ENCODE peak calls at places on chromosomes 7 and 10, in four cellular contexts. B, C, Z and W are unnamed samples.

GRCh38 chr10:49616421-49617230 is 2.8 kb downstream of the CHAT start:
- DNase-seq in B (no peak), C (no peak), Z (no peak), W (peak; percentile 74)

GRCh38 chr10:89518876-89519842 is 16.2 kb downstream of the SLC16A12 start:
- DNase-seq in B (no peak), C (no peak), Z (peak; percentile 46), W (no peak)

GRCh38 chr10:132707121-132707775 is 78.7 kb downstream of the NKX6-2 start:
- DNase-seq in B (no peak), C (peak; percentile 79), Z (no peak), W (no peak)

GRCh38 chr10:122165492-122165832 is 105.6 kb upstream of the BTBD16 start:
- DNase-seq in B (no peak), C (no peak), Z (no peak), W (no peak)

GRCh38 chr7:56040691-56041090 is 10.6 kb downstream of the PSPH start:
- DNase-seq in B (no peak), C (no peak), Z (peak; percentile 28), W (no peak)

GRCh38 chr7:57328457-57328856 is 121.5 kb upstream of the ZNF716 start:
- DNase-seq in B (no peak), C (no peak), Z (no peak), W (no peak)

GRCh38 chr7:55144333-55144954 is 125.6 kb downstream of the EGFR start:
- DNase-seq in B (peak; percentile 35), C (no peak), Z (no peak), W (peak; percentile 86)

GRCh38 chr10:133318494-133319127 is 9.9 kb downstream of the ZNF511 start:
- DNase-seq in B (peak; percentile 88), C (peak; percentile 76), Z (peak; percentile 36), W (peak; percentile 93)

GRCh38 chr7:121515651-121516401 is 119.7 kb upstream of the FAM3C start:
- DNase-seq in B (no peak), C (no peak), Z (no peak), W (no peak)

GRCh38 chr7:150380463-150380862 is 1.3 kb downstream of the ZNF775 start:
- DNase-seq in B (peak; percentile 1), C (no peak), Z (no peak), W (peak; percentile 33)

DNA sequence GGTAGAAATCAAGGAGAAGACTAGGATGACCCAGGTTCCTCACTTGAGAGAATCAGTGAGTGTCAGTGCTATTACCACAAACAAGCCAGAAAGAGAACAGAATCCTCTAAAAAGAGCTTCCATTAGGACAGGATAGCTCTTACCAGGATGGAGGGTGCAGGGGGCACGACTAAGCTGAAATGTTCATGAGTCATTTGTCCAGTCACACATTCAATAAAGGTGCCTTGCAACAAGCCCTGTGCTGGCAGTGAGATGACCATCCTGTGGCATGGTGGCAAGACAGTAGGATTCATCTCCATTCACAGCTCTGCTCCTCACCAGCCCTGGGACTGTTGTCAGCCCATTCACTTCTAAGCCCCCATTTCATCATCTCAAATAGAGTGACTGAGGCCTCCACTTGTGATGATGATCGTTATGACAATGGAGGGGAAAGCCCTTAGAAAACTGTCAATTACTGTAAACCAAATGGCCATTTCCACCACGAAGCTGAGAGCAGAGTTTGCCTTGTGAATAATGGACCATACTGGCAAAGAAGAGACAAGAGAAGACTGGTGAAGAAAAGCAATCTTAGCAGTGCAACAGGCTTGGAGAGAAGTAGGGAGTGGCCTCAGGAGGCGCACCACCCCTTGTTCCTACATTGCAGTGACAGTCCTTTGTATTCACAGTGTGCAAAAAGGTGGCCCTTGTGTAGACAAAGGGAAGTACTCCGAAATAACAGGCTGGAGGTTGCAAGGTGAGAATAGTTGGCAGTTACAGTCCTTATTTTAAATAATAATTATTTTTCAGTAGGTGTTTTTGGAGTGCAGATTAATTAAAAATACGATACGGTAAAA is 9.0 kb upstream of the WIPF3 start:
- DNase-seq in B (no peak), C (no peak), Z (no peak), W (no peak)
- H3K27me3 ChIP-seq in B (no peaks in the 10 kb centered on the region), C (peaks cover 6% of the 10 kb centered on the region), Z (peaks cover 4% of the 10 kb centered on the region), W (no peaks in the 10 kb centered on the region)

DNA sequence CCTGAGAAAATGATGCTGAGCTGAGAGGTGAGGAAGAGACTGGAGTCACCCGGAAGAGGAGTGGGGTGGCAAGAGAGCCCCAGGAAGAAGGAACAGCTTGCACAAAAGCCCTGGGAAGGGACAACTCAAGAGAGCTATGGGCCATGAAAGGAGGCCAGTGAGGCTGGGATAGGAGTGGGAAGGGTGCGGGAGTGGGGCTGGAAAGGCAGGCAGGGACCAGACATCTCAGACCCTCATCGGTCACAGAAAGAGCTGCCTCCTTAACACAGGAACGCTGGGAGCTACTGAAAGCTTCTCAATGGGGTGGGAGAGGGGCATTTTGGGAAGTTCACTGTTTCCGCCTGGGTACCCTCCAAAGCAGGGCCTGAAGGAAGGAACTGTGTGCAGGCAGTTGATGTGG is 122.0 kb upstream of the UNC5B start:
- DNase-seq in B (no peak), C (no peak), Z (no peak), W (no peak)
- H3K27me3 ChIP-seq in B (no peaks in the 10 kb centered on the region), C (no peaks in the 10 kb centered on the region), Z (peaks cover 9% of the 10 kb centered on the region), W (no peaks in the 10 kb centered on the region)

DNA sequence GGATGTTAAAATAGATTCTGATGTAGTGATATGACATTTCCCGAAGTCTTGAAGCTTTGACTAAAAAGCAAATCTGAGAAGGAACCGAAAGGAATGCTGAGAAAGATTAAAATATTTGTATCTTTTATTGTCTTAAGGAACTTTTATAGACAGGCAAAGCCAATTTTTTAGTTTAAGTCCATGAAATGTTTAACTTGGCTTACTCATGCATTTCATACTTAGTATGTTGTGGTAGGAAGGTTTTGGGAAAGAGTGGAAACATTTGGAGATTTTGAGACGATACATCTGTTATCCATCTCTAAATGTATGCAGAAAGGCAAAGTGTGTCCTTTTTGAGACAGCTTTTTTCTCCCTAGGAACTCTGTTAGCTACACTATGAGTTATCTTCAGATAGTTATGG is 10.1 kb downstream of the TBC1D12 start:
- DNase-seq in B (no peak), C (no peak), Z (peak; percentile 68), W (no peak)
- H3K27me3 ChIP-seq in B (no peaks in the 10 kb centered on the region), C (no peaks in the 10 kb centered on the region), Z (no peaks in the 10 kb centered on the region), W (no peaks in the 10 kb centered on the region)

GRCh38 chr7:158997110-158997453 is 140.7 kb downstream of the DYNC2I1 start:
- DNase-seq in B (no peak), C (no peak), Z (no peak), W (peak; percentile 75)
- H3K27me3 ChIP-seq in B (peaks cover 57% of the 10 kb centered on the region), C (peaks cover 52% of the 10 kb centered on the region), Z (peaks cover 5% of the 10 kb centered on the region), W (peaks cover 36% of the 10 kb centered on the region)

GRCh38 chr10:118734477-118734876 is 20.3 kb downstream of the CACUL1 start:
- DNase-seq in B (no peak), C (no peak), Z (no peak), W (no peak)
- H3K27me3 ChIP-seq in B (no peaks in the 10 kb centered on the region), C (no peaks in the 10 kb centered on the region), Z (no peaks in the 10 kb centered on the region), W (no peaks in the 10 kb centered on the region)